ENCODE peak calls at places on chromosomes 4 and X, in six cellular contexts. One of them, this sample, is unnamed.

GRCh38 chr4:18937746-18938145 is 916.2 kb upstream of the LCORL start:
- DNase-seq in activated T-helper 1 cell treated with Interleukin-2 at 50 U/mL for 16 hours: no peak
- DNase-seq in NCI-H2029 treated with DMSO at 0.1 percent for 48 hours: no peak
- DNase-seq in RPMI7951: no peak
- DNase-seq in NCI-H1930: no peak
- DNase-seq in NCI-H2107: no peak
- DNase-seq in this sample: no peak

GRCh38 chr4:144449623-144450022 is 196.3 kb upstream of the HHIP start:
- DNase-seq in NCI-H1930: no peak
- DNase-seq in activated T-helper 1 cell treated with Interleukin-2 at 50 U/mL for 16 hours: no peak
- DNase-seq in RPMI7951: peak
- DNase-seq in NCI-H2029 treated with DMSO at 0.1 percent for 48 hours: no peak
- DNase-seq in NCI-H2107: no peak
- DNase-seq in this sample: peak

GRCh38 chr4:184288451-184289178 is 70.9 kb upstream of the ENPP6 start:
- DNase-seq in activated T-helper 1 cell treated with Interleukin-2 at 50 U/mL for 16 hours: no peak
- DNase-seq in NCI-H1930: no peak
- DNase-seq in RPMI7951: no peak
- DNase-seq in NCI-H2107: peak
- DNase-seq in NCI-H2029 treated with DMSO at 0.1 percent for 48 hours: no peak
- DNase-seq in this sample: no peak

GRCh38 chrX:45849261-45849660 is 648.6 kb upstream of the DIPK2B start:
- DNase-seq in NCI-H2107: no peak
- DNase-seq in NCI-H1930: no peak
- DNase-seq in NCI-H2029 treated with DMSO at 0.1 percent for 48 hours: no peak
- DNase-seq in RPMI7951: peak
- DNase-seq in activated T-helper 1 cell treated with Interleukin-2 at 50 U/mL for 16 hours: no peak
- DNase-seq in this sample: peak

GRCh38 chr4:168569909-168570276 is 73.0 kb downstream of the PALLD start:
- DNase-seq in NCI-H2029 treated with DMSO at 0.1 percent for 48 hours: no peak
- DNase-seq in RPMI7951: no peak
- DNase-seq in NCI-H1930: no peak
- DNase-seq in activated T-helper 1 cell treated with Interleukin-2 at 50 U/mL for 16 hours: no peak
- DNase-seq in NCI-H2107: no peak
- DNase-seq in this sample: no peak

GRCh38 chr4:113404846-113405245 is 355.4 kb downstream of the ANK2 start:
- DNase-seq in NCI-H2029 treated with DMSO at 0.1 percent for 48 hours: no peak
- DNase-seq in activated T-helper 1 cell treated with Interleukin-2 at 50 U/mL for 16 hours: no peak
- DNase-seq in NCI-H1930: no peak
- DNase-seq in NCI-H2107: no peak
- DNase-seq in RPMI7951: no peak
- DNase-seq in this sample: no peak

GRCh38 chrX:1434871-1435240 is 17.9 kb downstream of the ASMTL start:
- DNase-seq in NCI-H2107: no peak
- DNase-seq in NCI-H2029 treated with DMSO at 0.1 percent for 48 hours: no peak
- DNase-seq in RPMI7951: no peak
- DNase-seq in NCI-H1930: no peak
- DNase-seq in activated T-helper 1 cell treated with Interleukin-2 at 50 U/mL for 16 hours: no peak
- DNase-seq in this sample: no peak

GRCh38 chr4:76939184-76939583 is 10.4 kb upstream of the SEPTIN11 start:
- DNase-seq in NCI-H1930: no peak
- DNase-seq in NCI-H2107: no peak
- DNase-seq in activated T-helper 1 cell treated with Interleukin-2 at 50 U/mL for 16 hours: no peak
- DNase-seq in RPMI7951: no peak
- DNase-seq in NCI-H2029 treated with DMSO at 0.1 percent for 48 hours: no peak
- DNase-seq in this sample: no peak

GRCh38 chr4:64727960-64728359 is 318.7 kb upstream of the TECRL start:
- DNase-seq in RPMI7951: no peak
- DNase-seq in NCI-H2029 treated with DMSO at 0.1 percent for 48 hours: no peak
- DNase-seq in activated T-helper 1 cell treated with Interleukin-2 at 50 U/mL for 16 hours: no peak
- DNase-seq in NCI-H2107: no peak
- DNase-seq in NCI-H1930: no peak
- DNase-seq in this sample: no peak

GRCh38 chr4:153241970-153242847 is 38.0 kb downstream of the TRIM2 start:
- DNase-seq in NCI-H2029 treated with DMSO at 0.1 percent for 48 hours: no peak
- DNase-seq in NCI-H2107: no peak
- DNase-seq in activated T-helper 1 cell treated with Interleukin-2 at 50 U/mL for 16 hours: no peak
- DNase-seq in NCI-H1930: no peak
- DNase-seq in RPMI7951: peak
- DNase-seq in this sample: peak

GRCh38 chr4:109263721-109264120 is 38.7 kb downstream of the COL25A1 start:
- DNase-seq in activated T-helper 1 cell treated with Interleukin-2 at 50 U/mL for 16 hours: no peak
- DNase-seq in RPMI7951: no peak
- DNase-seq in NCI-H2107: no peak
- DNase-seq in NCI-H2029 treated with DMSO at 0.1 percent for 48 hours: no peak
- DNase-seq in NCI-H1930: no peak
- DNase-seq in this sample: no peak

GRCh38 chr4:27010334-27010940 is 149.8 kb downstream of the STIM2 start:
- DNase-seq in RPMI7951: peak
- DNase-seq in NCI-H2107: peak
- DNase-seq in NCI-H2029 treated with DMSO at 0.1 percent for 48 hours: peak
- DNase-seq in NCI-H1930: peak
- DNase-seq in activated T-helper 1 cell treated with Interleukin-2 at 50 U/mL for 16 hours: peak
- DNase-seq in this sample: peak

GRCh38 chr4:175346381-175346780 is 428.2 kb downstream of the ADAM29 start:
- DNase-seq in RPMI7951: peak
- DNase-seq in NCI-H2029 treated with DMSO at 0.1 percent for 48 hours: no peak
- DNase-seq in activated T-helper 1 cell treated with Interleukin-2 at 50 U/mL for 16 hours: no peak
- DNase-seq in NCI-H2107: no peak
- DNase-seq in NCI-H1930: no peak
- DNase-seq in this sample: peak

GRCh38 chrX:30504309-30504708 is 73.3 kb downstream of the TASL start:
- DNase-seq in NCI-H2029 treated with DMSO at 0.1 percent for 48 hours: peak
- DNase-seq in NCI-H1930: no peak
- DNase-seq in activated T-helper 1 cell treated with Interleukin-2 at 50 U/mL for 16 hours: no peak
- DNase-seq in NCI-H2107: no peak
- DNase-seq in RPMI7951: peak
- DNase-seq in this sample: peak

GRCh38 chr4:41509411-41510008 is 28.4 kb upstream of the LIMCH1 start:
- DNase-seq in NCI-H1930: no peak
- DNase-seq in activated T-helper 1 cell treated with Interleukin-2 at 50 U/mL for 16 hours: no peak
- DNase-seq in NCI-H2029 treated with DMSO at 0.1 percent for 48 hours: peak
- DNase-seq in RPMI7951: peak
- DNase-seq in NCI-H2107: no peak
- DNase-seq in this sample: no peak

GRCh38 chrX:71492086-71493065 is 40.5 kb upstream of the OGT start:
- DNase-seq in NCI-H2107: no peak
- DNase-seq in RPMI7951: peak
- DNase-seq in NCI-H2029 treated with DMSO at 0.1 percent for 48 hours: no peak
- DNase-seq in activated T-helper 1 cell treated with Interleukin-2 at 50 U/mL for 16 hours: peak
- DNase-seq in NCI-H1930: no peak
- DNase-seq in this sample: no peak

GRCh38 chr4:104465201-104465600 is 29.5 kb downstream of the CXXC4 start:
- DNase-seq in RPMI7951: no peak
- DNase-seq in activated T-helper 1 cell treated with Interleukin-2 at 50 U/mL for 16 hours: no peak
- DNase-seq in NCI-H2107: no peak
- DNase-seq in NCI-H1930: no peak
- DNase-seq in NCI-H2029 treated with DMSO at 0.1 percent for 48 hours: no peak
- DNase-seq in this sample: no peak

GRCh38 chrX:150429577-150429976 is 66.5 kb downstream of the MAMLD1 start:
- DNase-seq in RPMI7951: peak
- DNase-seq in activated T-helper 1 cell treated with Interleukin-2 at 50 U/mL for 16 hours: no peak
- DNase-seq in NCI-H2029 treated with DMSO at 0.1 percent for 48 hours: no peak
- DNase-seq in NCI-H1930: no peak
- DNase-seq in NCI-H2107: no peak
- DNase-seq in this sample: peak

GRCh38 chr4:93897559-93897958 is 69.0 kb downstream of the ATOH1 start:
- DNase-seq in NCI-H1930: no peak
- DNase-seq in activated T-helper 1 cell treated with Interleukin-2 at 50 U/mL for 16 hours: no peak
- DNase-seq in RPMI7951: peak
- DNase-seq in NCI-H2107: no peak
- DNase-seq in NCI-H2029 treated with DMSO at 0.1 percent for 48 hours: no peak
- DNase-seq in this sample: peak

GRCh38 chr4:2276581-2277325 is 14.8 kb upstream of the MXD4 start:
- DNase-seq in RPMI7951: no peak
- DNase-seq in activated T-helper 1 cell treated with Interleukin-2 at 50 U/mL for 16 hours: no peak
- DNase-seq in NCI-H2029 treated with DMSO at 0.1 percent for 48 hours: no peak
- DNase-seq in NCI-H1930: no peak
- DNase-seq in NCI-H2107: no peak
- DNase-seq in this sample: no peak

GRCh38 chr4:76753814-76754213 is 144.1 kb downstream of the SOWAHB start:
- DNase-seq in NCI-H2029 treated with DMSO at 0.1 percent for 48 hours: no peak
- DNase-seq in activated T-helper 1 cell treated with Interleukin-2 at 50 U/mL for 16 hours: no peak
- DNase-seq in RPMI7951: peak
- DNase-seq in NCI-H2107: no peak
- DNase-seq in NCI-H1930: no peak
- DNase-seq in this sample: peak

GRCh38 chrX:151505796-151506195 is 57.7 kb upstream of the PASD1 start:
- DNase-seq in NCI-H2029 treated with DMSO at 0.1 percent for 48 hours: no peak
- DNase-seq in NCI-H1930: no peak
- DNase-seq in RPMI7951: peak
- DNase-seq in activated T-helper 1 cell treated with Interleukin-2 at 50 U/mL for 16 hours: no peak
- DNase-seq in NCI-H2107: no peak
- DNase-seq in this sample: peak

GRCh38 chrX:152831391-152831790 is 528 bp downstream of the NSDHL start:
- DNase-seq in activated T-helper 1 cell treated with Interleukin-2 at 50 U/mL for 16 hours: no peak
- DNase-seq in RPMI7951: no peak
- DNase-seq in NCI-H2029 treated with DMSO at 0.1 percent for 48 hours: no peak
- DNase-seq in NCI-H2107: no peak
- DNase-seq in NCI-H1930: no peak
- DNase-seq in this sample: no peak

GRCh38 chrX:2898861-2899512 is 30.2 kb downstream of the ARSD start:
- DNase-seq in activated T-helper 1 cell treated with Interleukin-2 at 50 U/mL for 16 hours: no peak
- DNase-seq in RPMI7951: no peak
- DNase-seq in NCI-H2029 treated with DMSO at 0.1 percent for 48 hours: no peak
- DNase-seq in NCI-H2107: no peak
- DNase-seq in NCI-H1930: no peak
- DNase-seq in this sample: no peak

GRCh38 chr4:104491826-104492771 is 2.6 kb downstream of the CXXC4 start:
- DNase-seq in activated T-helper 1 cell treated with Interleukin-2 at 50 U/mL for 16 hours: no peak
- DNase-seq in NCI-H2029 treated with DMSO at 0.1 percent for 48 hours: peak
- DNase-seq in NCI-H2107: no peak
- DNase-seq in NCI-H1930: no peak
- DNase-seq in RPMI7951: no peak
- DNase-seq in this sample: peak

GRCh38 chr4:153153339-153153851 is 50.8 kb upstream of the TRIM2 start:
- DNase-seq in NCI-H2107: no peak
- DNase-seq in RPMI7951: peak
- DNase-seq in NCI-H1930: peak
- DNase-seq in NCI-H2029 treated with DMSO at 0.1 percent for 48 hours: peak
- DNase-seq in activated T-helper 1 cell treated with Interleukin-2 at 50 U/mL for 16 hours: peak
- DNase-seq in this sample: no peak

GRCh38 chr4:55612341-55612740 is 20.3 kb upstream of the PDCL2 start:
- DNase-seq in activated T-helper 1 cell treated with Interleukin-2 at 50 U/mL for 16 hours: no peak
- DNase-seq in NCI-H1930: no peak
- DNase-seq in RPMI7951: no peak
- DNase-seq in NCI-H2107: no peak
- DNase-seq in NCI-H2029 treated with DMSO at 0.1 percent for 48 hours: no peak
- DNase-seq in this sample: no peak

GRCh38 chr4:52939739-52940138 is 77.6 kb downstream of the RASL11B start:
- DNase-seq in RPMI7951: no peak
- DNase-seq in NCI-H2107: no peak
- DNase-seq in NCI-H2029 treated with DMSO at 0.1 percent for 48 hours: no peak
- DNase-seq in NCI-H1930: no peak
- DNase-seq in activated T-helper 1 cell treated with Interleukin-2 at 50 U/mL for 16 hours: no peak
- DNase-seq in this sample: no peak

GRCh38 chrX:114162068-114162735 is 421.7 kb upstream of the HTR2C start:
- DNase-seq in NCI-H1930: no peak
- DNase-seq in NCI-H2029 treated with DMSO at 0.1 percent for 48 hours: no peak
- DNase-seq in activated T-helper 1 cell treated with Interleukin-2 at 50 U/mL for 16 hours: no peak
- DNase-seq in NCI-H2107: no peak
- DNase-seq in RPMI7951: no peak
- DNase-seq in this sample: no peak

GRCh38 chr4:74874785-74875367 is 58.0 kb upstream of the PARM1 start:
- DNase-seq in NCI-H2107: no peak
- DNase-seq in activated T-helper 1 cell treated with Interleukin-2 at 50 U/mL for 16 hours: no peak
- DNase-seq in RPMI7951: peak
- DNase-seq in NCI-H1930: peak
- DNase-seq in NCI-H2029 treated with DMSO at 0.1 percent for 48 hours: peak
- DNase-seq in this sample: peak

GRCh38 chrX:4091046-4091760 is 377.8 kb upstream of the PRKX start:
- DNase-seq in NCI-H1930: no peak
- DNase-seq in RPMI7951: peak
- DNase-seq in activated T-helper 1 cell treated with Interleukin-2 at 50 U/mL for 16 hours: no peak
- DNase-seq in NCI-H2029 treated with DMSO at 0.1 percent for 48 hours: no peak
- DNase-seq in NCI-H2107: no peak
- DNase-seq in this sample: peak

This sample was measured in HT1080.